ENCODE peak calls at places on chromosomes 1 and 21, in nine cellular contexts. T is vagina, N is GM23338, X is stomach, I is GM12891, S is H1, Z is K562, L is transverse colon, C is GM12878. A is an unnamed sample.

GRCh38 chr1:155975375-155976061 is 2.8 kb downstream of the ARHGEF2 start:
- DNase-seq in N (no peak), X (no peak), I (no peak), T (no peak), S (no peak), L (no peak), Z (no peak), C (no peak), A (no peak)

GRCh38 chr1:47694011-47694890 is 256.4 kb downstream of the FOXD2 start:
- DNase-seq in N (no peak), L (no peak), X (peak; percentile 14), T (peak; percentile 74), Z (no peak), I (no peak), C (no peak), S (no peak), A (peak; percentile 46)

GRCh38 chr1:9426291-9426711 is 113.0 kb upstream of the SLC25A33 start:
- DNase-seq in C (peak; percentile 93), I (peak; percentile 71), T (no peak), L (peak; percentile 75), Z (no peak), X (peak; percentile 50), S (no peak), N (no peak), A (no peak)

GRCh38 chr1:7149080-7149838 is 364.0 kb downstream of the CAMTA1 start:
- DNase-seq in T (no peak), X (peak; percentile 85), N (peak; percentile 71), Z (no peak), L (no peak), I (no peak), C (no peak), S (no peak), A (no peak)

GRCh38 chr1:2530501-2531361 is 668 bp upstream of the HES5 start:
- DNase-seq in T (no peak), N (no peak), X (peak; percentile 76), Z (no peak), C (no peak), S (no peak), L (peak; percentile 59), I (no peak), A (no peak)

GRCh38 chr1:211333906-211334305 is 7.3 kb downstream of the TRAF5 start:
- DNase-seq in S (no peak), L (no peak), N (no peak), T (no peak), C (no peak), X (no peak), Z (no peak), I (no peak), A (no peak)

GRCh38 chr1:38246955-38247952 is 200.7 kb upstream of the POU3F1 start:
- DNase-seq in X (no peak), Z (no peak), I (no peak), S (no peak), T (no peak), N (no peak), L (peak; percentile 36), C (no peak), A (no peak)

GRCh38 chr1:204685236-204686006 is at the start of gene LRRN2:
- DNase-seq in X (no peak), T (no peak), N (peak; percentile 47), Z (no peak), C (no peak), L (peak; percentile 60), I (no peak), S (no peak), A (peak; percentile 75)

GRCh38 chr1:24990796-24991195 is 60.7 kb upstream of the RUNX3 start:
- DNase-seq in N (no peak), C (no peak), T (no peak), Z (no peak), I (no peak), L (no peak), X (no peak), S (no peak), A (no peak)

GRCh38 chr1:192604979-192605620 is 29.5 kb downstream of the RGS1 start:
- DNase-seq in S (no peak), N (no peak), C (peak; percentile 79), L (no peak), I (no peak), Z (no peak), X (no peak), T (no peak), A (no peak)

GRCh38 chr1:48572632-48573258 is 100.7 kb upstream of the SPATA6 start:
- DNase-seq in C (no peak), X (peak; percentile 47), I (peak; percentile 21), S (peak; percentile 79), N (peak; percentile 92), T (no peak), Z (peak; percentile 42), L (peak; percentile 13), A (no peak)

GRCh38 chr1:159765806-159766205 is 15.0 kb upstream of the DUSP23 start:
- DNase-seq in X (no peak), L (no peak), N (no peak), I (no peak), Z (no peak), C (no peak), T (no peak), S (no peak), A (no peak)

GRCh38 chr1:212281589-212281988 is 3.6 kb upstream of the PPP2R5A start:
- DNase-seq in L (no peak), T (no peak), I (no peak), Z (no peak), S (no peak), X (no peak), C (no peak), N (no peak), A (no peak)

DNA sequence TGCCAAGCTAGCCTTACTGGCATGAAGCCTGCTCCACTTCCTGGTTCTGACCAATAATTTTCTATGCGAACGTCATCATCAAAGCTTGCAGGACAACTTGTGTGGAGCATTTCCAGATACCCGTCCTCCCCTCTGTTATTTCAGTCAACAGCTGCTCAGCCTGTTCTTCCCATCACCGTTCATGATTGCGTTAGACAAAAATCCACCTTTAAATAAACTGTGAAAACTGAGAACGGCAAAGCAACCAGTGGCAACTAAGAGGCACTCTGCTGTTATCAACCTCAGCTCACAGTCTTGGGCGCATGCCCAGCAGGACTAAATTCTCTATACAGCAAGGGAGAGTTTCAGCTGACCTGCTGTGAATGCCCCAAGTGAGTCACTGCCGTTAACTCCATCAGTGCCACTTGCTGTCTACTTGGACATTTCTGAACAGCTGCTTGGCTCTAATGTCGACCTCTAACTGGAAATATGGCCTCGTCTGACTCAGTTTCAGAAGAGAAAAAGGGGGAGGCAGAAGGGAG is 207.4 kb upstream of the RUNX1 start:
- DNase-seq in N (no peak), C (no peak), S (no peak), T (no peak), Z (no peak), I (no peak), L (peak; percentile 78), X (peak; percentile 95), A (peak; percentile 84)
- TF ChIP-seq POLR2AphosphoS5 in N (no peak), C (no peak), S (no peak), T (no peak), Z (no peak), I (no peak), L (no peak), X (peak; percentile 86), A (no peak)

GRCh38 chr1:59577774-59578173 is 237.0 kb upstream of the HOOK1 start:
- DNase-seq in I (no peak), C (no peak), Z (no peak), X (no peak), T (no peak), L (no peak), S (no peak), N (no peak), A (no peak)
- TF ChIP-seq POLR2AphosphoS5 in I (no peak), C (no peak), Z (no peak), X (no peak), T (no peak), L (no peak), S (no peak), N (no peak), A (no peak)

DNA sequence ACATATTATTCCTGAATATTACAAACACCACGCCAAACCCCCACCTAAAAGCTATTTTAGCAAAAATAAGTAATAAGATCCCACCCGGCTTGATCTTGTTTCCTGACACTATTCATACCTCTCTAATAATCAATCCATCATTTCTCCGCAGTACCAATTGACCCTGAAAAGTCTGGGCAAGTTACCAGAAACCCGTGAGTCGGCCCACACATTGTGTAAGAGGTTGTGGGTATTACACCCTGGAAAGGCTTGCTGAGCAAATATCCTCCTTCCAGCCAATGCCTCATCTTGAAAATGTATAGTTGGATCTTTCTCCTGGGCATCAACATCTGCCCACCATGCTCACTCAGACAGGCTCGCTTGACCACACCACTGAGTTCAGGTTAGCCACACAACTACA is 451.0 kb downstream of the TTLL7 start:
- DNase-seq in I (no peak), X (no peak), N (no peak), Z (no peak), L (no peak), S (no peak), T (no peak), C (no peak), A (no peak)
- TF ChIP-seq POLR2AphosphoS5 in I (no peak), X (no peak), N (no peak), Z (no peak), L (no peak), S (no peak), T (no peak), C (no peak), A (no peak)

GRCh38 chr1:17082761-17083160 is 28.9 kb upstream of the SDHB start:
- DNase-seq in I (no peak), T (no peak), Z (no peak), S (no peak), X (no peak), L (no peak), N (no peak), C (no peak), A (no peak)
- TF ChIP-seq POLR2AphosphoS5 in I (no peak), T (no peak), Z (no peak), S (no peak), X (no peak), L (no peak), N (no peak), C (no peak), A (no peak)

DNA sequence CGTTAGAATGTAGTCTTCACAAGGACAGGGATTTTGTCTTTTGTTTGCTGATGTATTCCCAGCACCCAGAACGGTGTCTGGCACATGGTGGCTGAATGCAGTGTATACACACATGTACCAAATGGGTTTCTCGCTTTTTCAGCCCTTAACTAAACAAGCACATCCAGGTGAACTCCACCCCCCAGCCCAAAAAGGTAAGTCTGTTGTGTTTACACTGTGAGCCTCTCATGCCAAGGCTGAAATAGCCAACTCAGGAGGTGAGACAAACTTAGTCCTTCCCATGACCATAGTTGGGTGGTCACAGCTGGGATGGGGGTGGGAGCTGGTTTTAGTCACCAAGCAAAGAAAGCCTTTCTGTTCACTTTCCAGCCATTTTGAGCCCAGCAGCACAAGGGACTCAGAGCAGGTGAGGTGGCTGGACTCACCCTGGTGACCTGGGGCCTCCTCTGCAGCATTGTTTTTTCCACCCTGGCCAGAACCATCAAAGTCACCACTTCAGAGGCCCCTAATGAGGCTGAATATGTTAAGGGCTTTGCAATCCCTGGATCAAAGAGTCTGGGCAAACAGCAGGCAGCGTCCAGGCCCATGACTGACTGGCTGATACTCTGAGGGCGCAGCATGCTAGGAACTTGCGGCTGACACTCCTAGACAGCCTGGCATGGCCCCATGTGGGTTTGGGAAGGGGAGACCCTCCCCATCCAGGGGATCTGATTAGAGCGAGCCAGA is 8.7 kb downstream of the TENT5B start:
- DNase-seq in T (no peak), L (no peak), Z (no peak), N (peak; percentile 50), S (no peak), X (no peak), C (no peak), I (no peak), A (no peak)
- TF ChIP-seq POLR2AphosphoS5 in T (no peak), L (no peak), Z (no peak), N (peak; percentile 54), S (peak; percentile 79), X (peak; percentile 20), C (no peak), I (no peak), A (peak; percentile 16)

A was measured in sigmoid colon.